ENCODE peak calls at places on chromosomes 7 and 10, in five cellular contexts. J is cardiac fibroblast, L is A549, R is lung, U is AG04450. E is an unnamed sample.

GRCh38 chr10:79111427-79111826 is 42.7 kb downstream of the ZMIZ1 start:
- DNase-seq in L (peak), U (no peak), J (peak), R (no peak), E (no peak)

GRCh38 chr10:27783660-27784059 is 38.0 kb upstream of the MKX start:
- DNase-seq in U (peak), R (no peak), L (peak), J (peak), E (no peak)

GRCh38 chr7:55013851-55014250 is 5.0 kb upstream of the EGFR start:
- DNase-seq in L (no peak), U (no peak), J (no peak), R (no peak), E (no peak)

GRCh38 chr10:59750155-59750945 is 2.9 kb downstream of the MRLN start:
- DNase-seq in U (no peak), R (no peak), L (no peak), J (peak), E (no peak)

GRCh38 chr7:134885967-134886352 is 100.3 kb upstream of the AGBL3 start:
- DNase-seq in J (peak), R (no peak), U (peak), L (peak), E (no peak)

GRCh38 chr7:23184709-23185354 is 3.0 kb downstream of the NUP42 start:
- DNase-seq in U (no peak), L (peak), J (peak), R (no peak), E (no peak)

GRCh38 chr10:48470115-48470892 is 134.6 kb downstream of the ARHGAP22 start:
- DNase-seq in R (no peak), L (no peak), U (no peak), J (no peak), E (no peak)

GRCh38 chr10:78907458-78908211 is 161.1 kb upstream of the ZMIZ1 start:
- DNase-seq in U (no peak), L (no peak), R (no peak), J (no peak), E (no peak)

GRCh38 chr10:32050145-32050544 is 6.1 kb downstream of the KIF5B start:
- DNase-seq in R (no peak), L (no peak), U (no peak), J (no peak), E (no peak)

GRCh38 chr7:116652793-116653192 is 19.2 kb upstream of the MET start:
- DNase-seq in R (no peak), L (no peak), U (no peak), J (peak), E (no peak)

GRCh38 chr7:129163875-129164544 is 19.5 kb downstream of the TSPAN33 start:
- DNase-seq in J (peak), U (peak), R (no peak), L (peak), E (no peak)

GRCh38 chr7:98968621-98969020 is 90.3 kb downstream of the TRRAP start:
- DNase-seq in R (no peak), J (no peak), U (no peak), L (no peak), E (no peak)

GRCh38 chr10:97020452-97021400 is 165.0 kb downstream of the SLIT1 start:
- DNase-seq in U (no peak), J (no peak), R (no peak), L (no peak), E (no peak)

GRCh38 chr10:24503627-24504320 is 219.9 kb downstream of the ARHGAP21 start:
- DNase-seq in J (peak), R (peak), U (peak), L (peak), E (no peak)

GRCh38 chr7:101678713-101679112 is 49.6 kb upstream of the MYL10 start:
- DNase-seq in J (peak), U (no peak), R (no peak), L (no peak), E (no peak)

GRCh38 chr7:79965946-79966345 is 168.7 kb upstream of the GNAI1 start:
- DNase-seq in L (no peak), U (no peak), J (no peak), R (no peak), E (no peak)

GRCh38 chr10:122561212-122561611 is 658 bp downstream of the DMBT1 start:
- DNase-seq in U (no peak), R (no peak), L (no peak), J (no peak), E (no peak)

DNA sequence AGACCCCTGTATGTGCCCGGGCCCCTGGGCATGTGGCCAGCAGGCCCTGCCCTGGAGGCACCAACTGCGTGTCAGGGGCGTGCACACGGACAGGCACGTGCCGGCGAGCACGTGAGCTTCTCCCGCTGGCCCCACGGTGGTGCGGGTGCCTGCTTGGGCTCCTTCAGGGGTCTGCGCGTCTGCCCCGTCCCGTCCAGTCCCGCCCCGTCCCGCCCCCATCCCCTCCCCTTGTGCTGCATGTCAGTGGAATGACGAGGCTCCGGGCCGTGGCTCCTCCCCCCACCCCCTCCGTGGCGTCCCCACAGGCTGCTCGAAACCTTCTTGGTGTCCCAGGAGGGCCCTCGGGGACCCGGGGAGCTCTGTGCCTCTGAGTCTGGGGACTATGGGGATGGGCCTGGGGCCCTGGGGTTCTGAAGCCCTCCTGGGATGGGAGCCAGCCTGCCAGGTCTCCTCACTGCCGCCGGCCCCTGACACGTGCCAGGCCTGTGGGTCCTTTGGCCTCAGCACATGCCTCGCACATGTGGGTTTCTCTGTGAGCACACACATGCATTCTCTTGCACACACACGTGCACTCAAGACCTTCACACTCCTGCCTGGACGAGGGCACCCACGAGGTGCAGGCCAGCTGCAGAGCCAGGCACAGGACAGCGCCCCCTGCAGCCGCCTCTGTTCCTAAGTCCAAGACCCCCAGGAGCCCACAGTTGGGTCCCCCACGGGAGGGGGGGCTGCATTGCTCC is 27.5 kb upstream of the AMZ1 start:
- DNase-seq in J (no peak), L (no peak), R (no peak), U (no peak), E (no peak)
- TF ChIP-seq CTCF in J (peak), L (peak), R (no peak), U (peak), E (no peak)

DNA sequence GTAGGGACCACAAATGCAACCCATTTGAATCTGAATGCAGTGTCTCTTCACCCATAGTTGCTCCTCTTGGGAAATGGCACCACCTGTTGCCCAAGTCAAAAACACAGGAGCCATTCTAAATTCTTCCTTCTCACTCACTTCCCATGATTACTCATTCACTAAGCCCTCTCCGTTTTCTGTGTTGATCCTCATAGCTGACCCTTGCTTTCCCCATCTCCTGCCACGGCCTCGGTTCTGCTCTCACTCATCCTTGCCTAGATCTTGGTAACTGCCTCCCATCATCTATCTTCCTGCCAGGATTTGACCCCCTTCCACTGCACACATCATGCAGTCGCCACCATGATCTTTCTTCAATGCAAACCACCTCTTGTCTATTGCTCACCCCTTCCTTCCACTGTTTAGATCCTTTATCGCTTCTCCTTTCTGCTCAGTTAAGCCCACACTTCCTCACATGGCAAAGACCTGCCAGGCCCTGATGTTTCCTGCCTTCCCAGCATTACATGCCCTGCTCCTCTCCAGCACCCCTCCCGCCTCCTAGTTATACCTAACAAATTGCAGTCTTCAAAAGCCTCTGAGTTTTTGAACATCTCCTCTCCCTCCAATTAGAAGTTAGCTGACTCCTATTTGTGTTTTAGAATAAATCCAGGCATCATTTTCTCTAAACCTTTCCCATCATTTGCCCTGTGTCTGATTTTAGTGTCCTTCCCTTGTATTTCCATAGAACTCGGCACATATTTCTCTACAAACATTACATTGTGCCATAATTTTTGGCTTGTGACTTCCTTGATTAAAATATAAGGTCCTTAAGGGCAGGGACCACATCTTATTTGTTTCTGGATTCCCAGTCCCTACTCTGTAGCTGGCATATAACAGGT is 19.2 kb upstream of the CPN1 start:
- DNase-seq in J (peak), R (no peak), L (peak), U (peak), E (no peak)
- TF ChIP-seq CTCF in J (no peak), R (no peak), L (peak), U (peak), E (no peak)

DNA sequence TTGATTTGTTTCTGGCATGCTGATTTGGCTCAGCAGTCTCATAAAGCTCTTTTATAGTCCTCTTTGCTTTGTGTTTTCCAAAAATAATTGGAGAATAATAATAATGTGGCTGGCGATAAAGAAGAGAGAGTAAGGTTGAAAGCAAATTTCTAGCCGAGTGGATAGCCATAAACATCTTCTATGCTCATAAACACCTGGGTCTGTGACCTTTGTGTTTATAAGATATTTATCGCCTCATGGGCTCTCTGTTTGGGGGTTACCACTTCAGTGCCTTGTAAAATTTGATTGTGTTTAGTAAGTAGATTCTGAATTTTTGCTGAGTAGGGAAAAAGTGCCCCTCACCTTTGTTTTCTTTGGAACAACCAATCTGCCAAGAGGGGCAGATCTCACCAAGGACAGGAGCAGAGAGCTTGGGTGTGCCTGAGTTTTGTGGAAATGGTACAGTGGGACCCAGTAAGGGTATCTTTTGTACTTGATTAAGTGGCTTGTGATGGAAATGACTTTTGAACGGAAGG is 220.4 kb downstream of the AUTS2 start:
- DNase-seq in R (no peak), U (no peak), L (no peak), J (no peak), E (no peak)
- TF ChIP-seq CTCF in R (no peak), U (no peak), L (no peak), J (no peak), E (no peak)

GRCh38 chr10:132370426-132371340 is 26.3 kb upstream of the PWWP2B start:
- DNase-seq in L (no peak), U (no peak), R (no peak), J (no peak), E (no peak)

GRCh38 chr10:132372516-132373095 is 24.4 kb upstream of the PWWP2B start:
- DNase-seq in J (no peak), R (no peak), L (no peak), U (no peak), E (no peak)

GRCh38 chr10:132373241-132373955 is 23.6 kb upstream of the PWWP2B start:
- DNase-seq in J (no peak), U (no peak), L (no peak), R (no peak), E (no peak)

GRCh38 chr10:132369636-132370185 is 27.3 kb upstream of the PWWP2B start:
- DNase-seq in U (no peak), J (no peak), L (no peak), R (no peak), E (no peak)

GRCh38 chr10:132371641-132372081 is 25.3 kb upstream of the PWWP2B start:
- DNase-seq in U (no peak), R (no peak), L (no peak), J (no peak), E (no peak)
- TF ChIP-seq CTCF in U (peak), R (no peak), L (peak), J (peak), E (peak)

GRCh38 chr10:91787258-91787657 is 11.0 kb upstream of the TNKS2 start:
- DNase-seq in R (no peak), U (no peak), L (no peak), J (no peak), E (no peak)
- TF ChIP-seq CTCF in R (no peak), U (no peak), L (no peak), J (no peak), E (no peak)

GRCh38 chr10:107565014-107565413 is 400.5 kb upstream of the SORCS1 start:
- DNase-seq in U (no peak), J (no peak), L (no peak), R (no peak), E (no peak)
- TF ChIP-seq CTCF in U (no peak), J (no peak), L (no peak), R (no peak), E (no peak)

DNA sequence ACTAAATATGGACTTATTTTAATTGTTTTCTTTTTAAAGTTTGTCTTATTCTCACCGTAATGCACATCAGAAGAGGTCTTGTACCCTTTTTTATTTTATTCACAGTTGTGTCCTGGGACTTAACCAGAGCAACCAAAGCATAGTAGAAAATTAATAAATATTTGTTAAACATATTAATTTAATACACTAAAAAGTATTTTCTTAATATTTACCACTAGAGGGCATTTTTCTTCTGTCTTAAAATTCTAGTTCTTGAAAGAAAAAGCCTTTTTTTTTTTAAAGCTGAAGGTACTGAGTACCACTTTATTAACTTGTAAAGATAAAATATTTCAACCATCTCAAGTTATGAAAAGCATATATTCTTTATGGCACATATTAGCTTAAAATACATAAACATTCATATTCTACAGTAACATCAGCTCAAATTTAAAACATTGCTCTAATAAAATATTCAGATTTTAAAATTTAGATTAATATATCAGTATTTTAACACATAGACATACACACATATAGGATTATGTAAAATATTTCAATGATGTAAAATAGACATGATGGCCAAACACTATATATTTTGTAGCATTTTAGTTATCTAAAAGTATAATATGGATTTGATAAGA is 260.4 kb downstream of the SEMA3A start:
- DNase-seq in L (no peak), R (no peak), J (peak), U (no peak), E (no peak)
- TF ChIP-seq CTCF in L (peak), R (no peak), J (peak), U (peak), E (no peak)

GRCh38 chr7:16606704-16607103 is 38.9 kb downstream of the ANKMY2 start:
- DNase-seq in U (no peak), J (no peak), R (no peak), L (no peak), E (no peak)

GRCh38 chr7:16609842-16610450 is 35.6 kb downstream of the ANKMY2 start:
- DNase-seq in U (no peak), L (no peak), R (no peak), J (no peak), E (no peak)

GRCh38 chr7:16603633-16604032 is 41.9 kb downstream of the ANKMY2 start:
- DNase-seq in J (no peak), L (no peak), R (no peak), U (no peak), E (no peak)

GRCh38 chr7:16599860-16600259 is 45.7 kb downstream of the ANKMY2 start:
- DNase-seq in R (no peak), U (no peak), J (no peak), L (no peak), E (no peak)

DNA sequence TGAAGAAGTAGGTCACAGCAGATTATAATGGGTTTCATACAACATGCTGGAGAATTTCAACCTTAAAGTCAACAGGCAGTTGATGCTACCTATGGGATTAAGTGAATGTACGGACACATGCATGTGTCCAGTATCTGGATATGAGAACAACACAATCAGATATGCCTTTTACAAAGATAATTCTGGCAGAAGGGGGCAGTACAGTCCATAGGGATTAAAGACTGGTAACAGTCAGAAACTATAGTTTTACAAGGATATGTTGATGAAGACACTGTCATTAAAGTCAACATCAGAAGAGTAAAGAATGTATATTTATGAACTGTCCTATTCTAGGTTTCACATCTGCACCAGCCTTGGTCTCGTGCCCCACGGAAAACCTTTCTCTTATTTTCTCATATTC is 41.5 kb downstream of the ANKMY2 start:
- DNase-seq in R (no peak), J (peak), L (no peak), U (no peak), E (no peak)
- TF ChIP-seq CTCF in R (no peak), J (peak), L (peak), U (peak), E (no peak)

DNA sequence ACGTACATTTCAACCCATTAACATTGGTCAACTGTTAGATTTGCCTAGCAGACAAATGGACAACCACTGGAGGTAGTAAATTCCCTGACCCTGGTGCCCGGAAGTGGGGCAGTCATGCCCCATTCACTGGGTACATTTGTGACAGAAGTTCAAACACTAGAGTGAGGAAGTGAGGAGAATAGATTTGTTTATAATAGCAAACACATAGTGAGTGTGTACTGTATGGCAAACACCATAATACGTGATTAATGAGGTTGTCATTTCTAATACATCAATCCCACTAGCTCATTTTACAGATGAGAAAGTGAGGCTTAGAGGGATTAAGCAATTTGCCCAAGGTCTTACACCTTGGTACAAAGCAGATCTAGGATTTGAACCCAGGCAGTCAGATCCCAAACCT is 181.9 kb upstream of the MKLN1 start:
- DNase-seq in U (no peak), R (no peak), J (no peak), L (no peak), E (no peak)
- TF ChIP-seq CTCF in U (no peak), R (no peak), J (no peak), L (no peak), E (no peak)